ENCODE peak calls at places on chromosomes 3 and 15, in nine cellular contexts. G is choroid plexus epithelial cell, X is body of pancreas, L is left ventricle myocardium inferior, Z is upper lobe of right lung, F is bronchial epithelial cell, B is progenitor cell of endocrine pancreas, K is WTC11, W is right lobe of liver. C is an unnamed sample.

GRCh38 chr3:43971486-43971885 is 270.2 kb upstream of the TOPAZ1 start:
- DNase-seq in G (no peak), X (no peak), L (no peak), Z (no peak), F (no peak), B (no peak), K (no peak), W (no peak), C (no peak)

GRCh38 chr15:84883916-84884781 is at the start of gene SLC28A1:
- DNase-seq in G (no peak), X (no peak), L (no peak), Z (no peak), F (no peak), B (no peak), K (no peak), W (peak), C (no peak)

GRCh38 chr15:67031321-67031720 is 34.1 kb upstream of the SMAD3 start:
- DNase-seq in G (no peak), X (no peak), L (no peak), Z (no peak), F (no peak), B (no peak), K (no peak), W (no peak), C (no peak)

GRCh38 chr3:46913644-46914043 is 36.1 kb downstream of the PTH1R start:
- DNase-seq in G (peak), X (no peak), L (peak), Z (peak), F (peak), B (no peak), K (no peak), W (no peak), C (no peak)

GRCh38 chr15:53917109-53917508 is 61.1 kb upstream of the UNC13C start:
- DNase-seq in G (no peak), X (no peak), L (no peak), Z (no peak), F (peak), B (no peak), K (no peak), W (no peak), C (no peak)

GRCh38 chr3:9942164-9942563 is 8.5 kb downstream of the CRELD1 start:
- DNase-seq in G (no peak), X (no peak), L (no peak), Z (peak), F (no peak), B (no peak), K (no peak), W (no peak), C (no peak)

GRCh38 chr3:99651561-99651960 is 13.2 kb downstream of the COL8A1 start:
- DNase-seq in G (peak), X (no peak), L (no peak), Z (no peak), F (no peak), B (no peak), K (no peak), W (no peak), C (no peak)

GRCh38 chr3:124520970-124521369 is 209.3 kb upstream of the UMPS start:
- DNase-seq in G (no peak), X (no peak), L (no peak), Z (no peak), F (peak), B (no peak), K (no peak), W (no peak), C (no peak)

GRCh38 chr3:13217736-13218540 is 144.7 kb upstream of the IQSEC1 start:
- DNase-seq in G (peak), X (no peak), L (no peak), Z (no peak), F (peak), B (no peak), K (no peak), W (no peak), C (no peak)

GRCh38 chr15:57914350-57915055 is 151.0 kb downstream of the ALDH1A2 start:
- DNase-seq in G (no peak), X (no peak), L (no peak), Z (peak), F (peak), B (no peak), K (no peak), W (no peak), C (no peak)

GRCh38 chr15:68512578-68512977 is 66.2 kb upstream of the CORO2B start:
- DNase-seq in G (no peak), X (no peak), L (no peak), Z (no peak), F (no peak), B (no peak), K (no peak), W (no peak), C (no peak)

GRCh38 chr3:96183871-96184270 is 630.5 kb upstream of the EPHA6 start:
- DNase-seq in G (no peak), X (no peak), L (no peak), Z (no peak), F (no peak), B (no peak), K (no peak), W (no peak), C (no peak)

GRCh38 chr15:35450492-35450891 is 95.5 kb downstream of the DPH6 start:
- DNase-seq in G (peak), X (no peak), L (no peak), Z (no peak), F (peak), B (no peak), K (no peak), W (no peak), C (no peak)

GRCh38 chr3:66302288-66302687 is 81.5 kb downstream of the SLC25A26 start:
- DNase-seq in G (no peak), X (no peak), L (no peak), Z (no peak), F (no peak), B (no peak), K (no peak), W (no peak), C (no peak)

GRCh38 chr3:46460051-46460450 is 4.7 kb downstream of the LTF start:
- DNase-seq in G (no peak), X (no peak), L (no peak), Z (no peak), F (peak), B (no peak), K (no peak), W (peak), C (no peak)

GRCh38 chr3:115784739-115785571 is 161.6 kb downstream of the GAP43 start:
- DNase-seq in G (peak), X (no peak), L (no peak), Z (no peak), F (peak), B (no peak), K (no peak), W (no peak), C (no peak)

GRCh38 chr15:56869573-56869972 is 48.9 kb upstream of the TCF12 start:
- DNase-seq in G (peak), X (peak), L (peak), Z (no peak), F (peak), B (no peak), K (peak), W (peak), C (no peak)

GRCh38 chr3:16865335-16865734 is 19.4 kb upstream of the PLCL2 start:
- DNase-seq in G (no peak), X (no peak), L (no peak), Z (no peak), F (no peak), B (no peak), K (no peak), W (no peak), C (no peak)

GRCh38 chr15:84795186-84795585 is 22.0 kb upstream of the ALPK3 start:
- DNase-seq in G (no peak), X (no peak), L (no peak), Z (no peak), F (no peak), B (no peak), K (no peak), W (no peak), C (no peak)

GRCh38 chr3:127405791-127406190 is 117.9 kb upstream of the PRR20G start:
- DNase-seq in G (no peak), X (no peak), L (no peak), Z (peak), F (no peak), B (no peak), K (no peak), W (no peak), C (no peak)

GRCh38 chr3:127408022-127408683 is 120.3 kb upstream of the PRR20G start:
- DNase-seq in G (no peak), X (no peak), L (peak), Z (no peak), F (no peak), B (no peak), K (no peak), W (no peak), C (no peak)

GRCh38 chr3:127407026-127407939 is 119.4 kb upstream of the PRR20G start:
- DNase-seq in G (no peak), X (no peak), L (no peak), Z (no peak), F (no peak), B (no peak), K (no peak), W (no peak), C (peak)

GRCh38 chr3:127404614-127405598 is 117.1 kb upstream of the PRR20G start:
- DNase-seq in G (no peak), X (no peak), L (no peak), Z (peak), F (no peak), B (no peak), K (no peak), W (no peak), C (peak)

DNA sequence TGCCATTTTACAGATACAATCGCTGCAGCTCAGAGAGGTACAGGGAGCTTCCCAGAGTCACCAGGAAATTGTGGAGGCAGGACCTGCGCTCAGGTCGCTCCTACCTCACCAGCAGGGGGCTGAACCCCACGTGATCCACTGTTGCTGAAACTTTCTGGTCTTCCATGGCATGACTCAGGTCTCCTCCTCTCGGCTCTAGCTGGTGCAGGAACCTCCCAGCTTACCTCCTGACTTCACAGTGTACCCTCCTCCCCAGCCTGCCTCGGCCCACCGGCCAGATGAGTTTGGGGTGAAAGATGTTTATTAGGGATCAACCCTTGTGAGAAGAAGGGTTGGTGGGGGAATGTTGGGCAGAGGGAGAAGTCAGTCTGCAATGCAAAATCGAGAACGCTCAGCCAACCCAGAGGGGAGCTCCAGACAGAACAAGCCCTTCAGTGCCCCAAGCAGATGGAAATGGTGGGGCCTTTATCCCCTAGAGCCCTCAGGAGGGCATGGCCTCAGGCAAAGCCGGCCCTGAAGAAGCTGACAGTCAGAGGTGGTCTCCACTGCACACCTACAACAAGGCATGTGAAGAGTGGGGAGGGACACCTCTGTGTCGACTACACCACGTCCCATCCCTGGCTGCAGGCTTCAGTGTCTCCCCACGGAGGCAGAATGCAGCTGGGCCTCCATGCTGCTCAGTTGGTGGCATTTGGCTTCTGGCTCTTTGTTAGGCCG is 118.6 kb upstream of the PRR20G start:
- DNase-seq in G (no peak), X (no peak), L (peak), Z (peak), F (peak), B (no peak), K (no peak), W (no peak), C (peak)
- TF ChIP-seq CTCF in G (peak), X (no peak), L (no peak), Z (no peak), F (peak), B (peak), K (no peak), W (peak), C (peak)

GRCh38 chr3:88057650-88058321 is 1.0 kb downstream of the CGGBP1 start:
- DNase-seq in G (peak), X (no peak), L (no peak), Z (no peak), F (peak), B (no peak), K (no peak), W (no peak), C (no peak)
- TF ChIP-seq CTCF in G (peak), X (no peak), L (no peak), Z (no peak), F (no peak), B (no peak), K (no peak), W (no peak), C (no peak)

DNA sequence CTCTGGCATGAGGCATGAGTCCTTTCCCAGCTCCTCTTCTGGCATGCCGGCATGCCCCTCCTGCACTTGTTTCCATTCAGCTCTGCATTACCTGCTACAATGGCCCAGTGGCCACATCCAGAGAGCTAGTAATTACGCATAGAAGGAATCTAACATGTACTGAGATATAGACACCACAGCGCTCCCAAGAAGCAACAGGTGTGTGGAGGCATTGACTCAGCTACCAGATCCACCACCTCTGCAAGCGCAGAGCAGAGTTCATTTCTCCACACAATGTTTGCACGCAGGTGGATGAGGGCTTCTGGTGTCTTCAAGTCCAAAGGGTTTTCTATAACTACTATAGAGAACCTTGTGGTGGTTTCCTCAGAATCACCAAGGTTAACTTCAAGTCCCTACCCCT is 4.2 kb downstream of the MOBP start:
- DNase-seq in G (no peak), X (no peak), L (no peak), Z (no peak), F (no peak), B (no peak), K (no peak), W (no peak), C (no peak)
- TF ChIP-seq CTCF in G (no peak), X (no peak), L (no peak), Z (no peak), F (no peak), B (no peak), K (no peak), W (no peak), C (no peak)

GRCh38 chr3:169659096-169659521 is 4.4 kb downstream of the MECOM start:
- DNase-seq in G (no peak), X (peak), L (peak), Z (peak), F (peak), B (no peak), K (peak), W (no peak), C (no peak)

GRCh38 chr3:169660709-169661566 is 2.6 kb downstream of the MECOM start:
- DNase-seq in G (peak), X (peak), L (no peak), Z (no peak), F (peak), B (no peak), K (no peak), W (no peak), C (no peak)

GRCh38 chr3:169658311-169658931 is 5.1 kb downstream of the MECOM start:
- DNase-seq in G (no peak), X (peak), L (no peak), Z (peak), F (peak), B (no peak), K (peak), W (no peak), C (no peak)

GRCh38 chr3:169661567-169662214 is 1.8 kb downstream of the MECOM start:
- DNase-seq in G (peak), X (peak), L (peak), Z (peak), F (peak), B (no peak), K (peak), W (no peak), C (no peak)

DNA sequence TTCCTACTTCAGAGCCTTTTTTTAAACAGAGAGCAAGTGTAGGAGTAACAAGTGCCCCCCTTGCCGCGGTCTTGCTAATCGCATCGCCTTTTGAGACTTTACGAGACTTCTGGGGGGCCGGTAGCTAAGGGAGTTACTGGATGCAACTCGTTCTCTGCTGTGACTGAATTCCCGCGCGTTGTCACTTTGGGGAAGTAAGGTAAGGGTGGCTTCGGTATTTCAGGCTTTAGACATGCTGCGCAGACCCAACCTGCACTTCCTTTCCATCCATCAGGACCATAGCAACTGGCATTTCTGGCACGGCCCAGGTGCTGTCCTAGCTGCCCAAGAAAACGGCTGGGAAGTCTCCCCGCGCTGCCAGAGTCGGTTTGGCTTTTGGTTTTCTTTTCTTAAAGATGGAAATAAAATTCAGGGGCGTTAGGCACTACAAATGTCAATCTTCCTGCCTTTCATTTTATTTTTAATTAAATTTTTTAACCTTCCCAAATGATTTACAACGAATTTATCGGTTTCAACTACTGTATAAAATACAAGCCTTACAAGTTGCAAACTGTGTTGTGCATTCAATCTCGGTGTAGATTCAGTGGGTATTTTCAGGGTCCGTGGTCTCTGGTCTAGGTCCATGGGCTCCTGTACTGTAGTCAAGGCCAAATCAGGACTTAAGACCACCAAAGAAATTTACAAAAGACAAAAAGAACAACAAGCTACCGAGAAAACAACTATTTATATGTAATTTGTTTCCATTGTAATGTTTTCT is 3.5 kb downstream of the MECOM start:
- DNase-seq in G (no peak), X (peak), L (no peak), Z (no peak), F (peak), B (no peak), K (peak), W (no peak), C (no peak)
- TF ChIP-seq CTCF in G (no peak), X (no peak), L (no peak), Z (no peak), F (no peak), B (no peak), K (no peak), W (no peak), C (no peak)

DNA sequence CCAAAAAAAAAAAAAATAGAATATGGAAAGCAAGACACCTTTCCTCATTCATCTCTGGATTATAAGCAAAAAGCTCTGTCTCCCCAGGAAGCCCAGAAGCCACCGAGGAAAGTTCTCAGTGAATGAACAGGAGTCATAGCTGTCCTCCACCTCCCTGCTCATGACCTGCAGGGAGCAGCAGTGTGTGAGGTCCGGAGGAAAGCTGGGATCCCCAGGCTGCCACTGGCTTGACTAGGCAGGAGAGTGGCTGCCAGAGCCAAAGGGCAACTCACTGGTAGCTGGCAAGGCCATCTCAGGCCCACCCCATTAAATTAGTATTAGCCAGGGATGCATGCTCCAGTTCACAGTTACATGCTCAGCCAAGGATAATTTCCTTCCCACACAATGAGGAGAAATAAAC is 191.6 kb upstream of the STT3B start:
- DNase-seq in G (no peak), X (no peak), L (no peak), Z (no peak), F (no peak), B (no peak), K (peak), W (no peak), C (no peak)
- TF ChIP-seq CTCF in G (peak), X (peak), L (peak), Z (no peak), F (peak), B (peak), K (no peak), W (no peak), C (no peak)

GRCh38 chr15:78242128-78242527 is 7.8 kb upstream of the ACSBG1 start:
- DNase-seq in G (peak), X (no peak), L (no peak), Z (no peak), F (no peak), B (no peak), K (peak), W (no peak), C (no peak)
- TF ChIP-seq CTCF in G (peak), X (no peak), L (peak), Z (peak), F (peak), B (peak), K (peak), W (no peak), C (peak)